ENCODE peak calls at places on chromosomes 3 and 15, in seven cellular contexts. Z, T, V, X, Y, M and K are unnamed samples.

GRCh38 chr3:157746391-157746790 is 243.2 kb upstream of the VEPH1 start:
- DNase-seq in T (no peak), Y (no peak), M (no peak), V (no peak), X (no peak), Z (no peak), K (no peak)

GRCh38 chr3:130258532-130258952 is 86.9 kb upstream of the COL6A5 start:
- DNase-seq in V (no peak), T (peak), X (no peak), Y (no peak), Z (no peak), M (no peak), K (no peak)

GRCh38 chr3:133124511-133124910 is 86.3 kb downstream of the TMEM108 start:
- DNase-seq in T (no peak), M (no peak), Z (no peak), X (no peak), Y (peak), V (no peak), K (no peak)

GRCh38 chr3:115245437-115245836 is 98.3 kb upstream of the ZBTB20 start:
- DNase-seq in X (no peak), T (no peak), M (no peak), V (no peak), Y (no peak), Z (no peak), K (no peak)

GRCh38 chr3:128969993-128970740 is 23.7 kb downstream of the CFAP92 start:
- DNase-seq in Y (peak), V (no peak), Z (no peak), T (peak), X (no peak), M (peak), K (no peak)

GRCh38 chr15:83283813-83284562 is 476 bp downstream of the BNC1 start:
- DNase-seq in M (no peak), V (no peak), T (no peak), X (no peak), Y (no peak), Z (no peak), K (no peak)

GRCh38 chr15:60840703-60841411 is 361.9 kb upstream of the ICE2 start:
- DNase-seq in M (no peak), V (no peak), Y (no peak), X (no peak), Z (no peak), T (no peak), K (no peak)

GRCh38 chr3:178439504-178439903 is 96.7 kb upstream of the KCNMB2 start:
- DNase-seq in X (no peak), T (no peak), M (no peak), Y (no peak), Z (no peak), V (no peak), K (no peak)

GRCh38 chr3:55143336-55143735 is 215.5 kb upstream of the LRTM1 start:
- DNase-seq in M (no peak), Y (no peak), Z (no peak), X (no peak), T (no peak), V (no peak), K (no peak)

GRCh38 chr3:55143928-55144671 is 216.2 kb upstream of the LRTM1 start:
- DNase-seq in Z (no peak), T (no peak), Y (no peak), V (no peak), X (no peak), M (no peak), K (no peak)

GRCh38 chr3:55147406-55147805 is 219.5 kb upstream of the LRTM1 start:
- DNase-seq in Y (no peak), M (no peak), Z (no peak), X (no peak), T (no peak), V (no peak), K (no peak)

DNA sequence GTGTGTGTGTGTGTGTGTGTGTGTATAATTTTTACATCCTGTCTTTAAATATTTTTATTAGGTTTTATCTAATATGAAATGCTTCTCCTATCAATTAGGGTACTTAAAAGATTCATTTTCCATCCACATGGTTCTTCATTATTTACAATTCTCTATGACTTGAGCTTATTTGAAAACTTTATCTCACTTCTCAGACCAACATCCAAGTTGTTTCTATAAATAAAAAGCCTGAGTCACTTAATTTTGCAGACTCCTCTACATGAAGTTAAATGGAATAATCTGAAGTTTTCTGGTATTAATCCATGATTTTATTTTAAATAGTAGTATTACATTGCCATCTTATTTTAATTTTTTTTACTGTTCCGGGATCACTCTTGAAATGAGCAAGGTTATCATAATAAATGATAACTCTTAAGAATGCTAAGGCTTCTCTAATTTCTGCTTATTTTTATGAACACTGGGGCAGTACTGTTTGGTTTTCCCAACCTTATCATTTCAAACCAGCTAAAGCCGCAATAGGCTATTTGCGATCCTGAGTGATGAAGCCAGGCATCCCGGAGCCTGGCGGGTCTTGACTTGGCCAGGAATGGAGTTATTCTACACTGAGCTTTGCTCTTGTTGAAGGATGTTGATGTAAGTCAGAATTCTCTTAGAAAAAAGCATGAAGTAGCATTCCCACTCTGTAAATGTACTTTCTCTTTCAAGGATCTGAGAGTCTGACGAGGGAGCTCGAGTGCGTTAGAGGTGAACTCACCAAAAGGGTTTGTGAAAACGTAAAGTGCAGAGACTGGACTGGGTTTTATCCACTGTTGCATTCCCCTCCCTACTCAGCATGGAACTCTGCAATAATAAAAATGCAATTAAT is 220.2 kb upstream of the LRTM1 start:
- DNase-seq in X (no peak), Z (no peak), Y (no peak), V (no peak), M (no peak), T (no peak), K (no peak)
- H3K4me3 ChIP-seq in X (no peak), Z (no peak), Y (no peak), V (no peak), M (no peak), T (no peak), K (no peak)

GRCh38 chr15:75130597-75131268 is 70.9 kb upstream of the C15orf39 start:
- DNase-seq in X (no peak), T (no peak), V (no peak), Z (peak), Y (no peak), M (no peak), K (no peak)
- H3K4me3 ChIP-seq in X (no peak), T (no peak), V (no peak), Z (peak), Y (no peak), M (no peak), K (no peak)

GRCh38 chr3:14550181-14550580 is 10.0 kb upstream of the GRIP2 start:
- DNase-seq in M (peak), V (no peak), X (no peak), Y (no peak), T (no peak), Z (no peak), K (no peak)
- H3K4me3 ChIP-seq in M (no peak), V (no peak), X (no peak), Y (no peak), T (no peak), Z (no peak), K (no peak)

GRCh38 chr15:99322643-99323405 is 71.5 kb downstream of the LRRC28 start:
- DNase-seq in M (no peak), Z (no peak), V (no peak), T (no peak), Y (no peak), X (no peak), K (no peak)
- H3K4me3 ChIP-seq in M (no peak), Z (no peak), V (no peak), T (no peak), Y (no peak), X (no peak), K (no peak)

GRCh38 chr3:30934208-30934550 is 39.7 kb upstream of the GADL1 start:
- DNase-seq in V (no peak), T (no peak), Y (no peak), M (no peak), Z (no peak), X (no peak), K (no peak)

GRCh38 chr3:30933478-30934207 is 39.2 kb upstream of the GADL1 start:
- DNase-seq in Z (no peak), X (no peak), V (no peak), T (no peak), Y (no peak), M (no peak), K (no peak)
- H3K4me3 ChIP-seq in Z (no peak), X (no peak), V (no peak), T (no peak), Y (no peak), M (no peak), K (no peak)

DNA sequence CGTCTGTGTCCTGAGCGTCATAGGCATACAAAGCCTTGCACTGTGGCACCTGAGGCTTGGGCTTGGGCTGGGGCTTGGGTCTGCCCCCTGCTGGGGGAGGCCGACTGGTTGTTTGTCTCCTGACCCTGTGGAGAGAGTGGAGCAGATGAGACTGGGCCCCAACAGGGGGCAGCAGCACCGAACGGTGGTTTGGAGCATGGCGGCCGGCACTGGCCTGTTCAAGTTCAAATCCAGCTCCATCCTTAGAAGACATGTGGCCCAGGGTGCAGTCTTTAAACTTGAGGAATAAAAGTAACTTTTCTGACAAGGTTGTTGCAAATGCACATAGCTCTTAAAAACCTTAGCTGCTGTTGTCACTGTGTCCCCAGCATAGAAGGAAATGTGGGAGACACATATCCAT is 33.3 kb downstream of the CCNB2 start:
- DNase-seq in M (peak), V (no peak), X (no peak), T (peak), Z (no peak), Y (peak), K (no peak)
- H3K4me3 ChIP-seq in M (no peak), V (no peak), X (no peak), T (no peak), Z (no peak), Y (no peak), K (no peak)

GRCh38 chr15:96340348-96340610 is 9.8 kb downstream of the NR2F2 start:
- DNase-seq in V (no peak), X (no peak), Z (no peak), Y (no peak), M (no peak), T (no peak), K (no peak)

GRCh38 chr15:96338772-96339661 is 8.5 kb downstream of the NR2F2 start:
- DNase-seq in T (no peak), V (no peak), X (no peak), Y (peak), Z (no peak), M (no peak), K (no peak)

GRCh38 chr15:96337991-96338771 is 7.7 kb downstream of the NR2F2 start:
- DNase-seq in Y (no peak), V (no peak), T (no peak), Z (no peak), M (no peak), X (no peak), K (no peak)

GRCh38 chr15:96340611-96341464 is 10.3 kb downstream of the NR2F2 start:
- DNase-seq in Y (peak), T (no peak), X (peak), V (peak), M (no peak), Z (no peak), K (no peak)

GRCh38 chr15:96339662-96340347 is 9.3 kb downstream of the NR2F2 start:
- DNase-seq in V (no peak), T (no peak), X (no peak), Z (no peak), Y (peak), M (no peak), K (no peak)
- H3K4me3 ChIP-seq in V (peak), T (no peak), X (peak), Z (peak), Y (no peak), M (peak), K (peak)

DNA sequence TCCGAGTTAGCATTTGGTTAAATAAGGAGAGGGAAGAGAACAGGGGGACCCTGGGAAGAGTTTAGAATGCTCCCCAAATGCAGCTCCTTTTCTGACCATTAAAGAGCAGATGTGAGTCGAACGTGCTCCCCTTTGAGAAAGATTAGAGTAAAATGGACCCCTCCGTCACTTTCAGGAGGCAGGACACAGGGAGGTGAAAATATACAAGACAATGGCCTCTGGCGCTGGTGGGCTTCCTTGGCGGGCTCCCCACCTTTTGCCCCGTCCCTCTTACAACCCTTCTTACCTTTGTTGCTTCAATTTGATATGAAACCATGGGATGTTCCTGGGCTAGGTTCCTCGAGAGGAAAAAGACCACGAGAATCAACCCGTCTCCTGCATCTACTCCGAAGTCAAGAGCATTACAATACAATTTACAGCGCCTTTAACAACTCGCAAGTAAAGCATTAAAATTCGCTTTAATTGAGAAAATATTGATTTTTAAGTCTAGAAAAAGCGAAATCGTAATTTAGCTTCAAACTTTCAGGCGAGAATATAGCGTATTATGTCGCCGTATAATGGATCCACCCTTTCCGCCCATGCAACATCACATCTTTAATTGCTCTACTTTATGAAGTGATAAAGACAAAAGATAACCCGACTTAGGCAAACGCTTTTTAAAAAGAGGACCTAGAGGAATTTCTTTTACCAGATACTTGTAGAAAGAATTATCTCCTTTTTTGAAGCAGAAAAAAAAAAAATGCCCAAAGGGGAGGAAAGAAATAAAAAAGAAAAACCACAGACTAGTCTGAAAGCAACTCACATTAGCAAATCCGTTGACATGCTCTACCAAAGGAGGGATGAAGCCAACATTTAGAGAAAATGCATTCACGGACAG is 214.0 kb downstream of the MEIS2 start:
- DNase-seq in T (no peak), X (no peak), Y (no peak), Z (no peak), V (no peak), M (no peak), K (no peak)
- H3K4me3 ChIP-seq in T (no peak), X (peak), Y (no peak), Z (no peak), V (no peak), M (no peak), K (no peak)

GRCh38 chr3:186788482-186789370 is 5.3 kb downstream of the EIF4A2 start:
- DNase-seq in X (no peak), V (no peak), Y (no peak), T (peak), Z (no peak), M (no peak), K (no peak)

GRCh38 chr3:186786810-186787375 is 3.5 kb downstream of the EIF4A2 start:
- DNase-seq in Z (no peak), M (no peak), X (no peak), T (no peak), V (no peak), Y (no peak), K (no peak)

GRCh38 chr3:186785517-186786018 is 2.2 kb downstream of the EIF4A2 start:
- DNase-seq in M (no peak), T (no peak), Z (no peak), X (no peak), Y (no peak), V (no peak), K (no peak)

GRCh38 chr3:186789554-186790260 is 6.3 kb downstream of the EIF4A2 start:
- DNase-seq in Z (no peak), M (no peak), V (no peak), Y (no peak), X (no peak), T (peak), K (no peak)

GRCh38 chr3:186787642-186788481 is 4.5 kb downstream of the EIF4A2 start:
- DNase-seq in V (no peak), T (no peak), X (no peak), Z (no peak), M (no peak), Y (no peak), K (no peak)
- H3K4me3 ChIP-seq in V (peak), T (peak), X (no peak), Z (peak), M (no peak), Y (no peak), K (peak)